ENCODE peak calls at places on chromosomes 3 and 15, in six cellular contexts. C, E, M, J, G and D are unnamed samples.

GRCh38 chr3:112092439-112093179 is 6.4 kb downstream of the C3orf52 start:
- DNase-seq in J (no peak), G (no peak), M (no peak), E (peak; percentile 29), C (no peak), D (no peak)

GRCh38 chr15:56821721-56822425 is 88.6 kb upstream of the ZNF280D start:
- DNase-seq in E (peak; percentile 46), M (peak; percentile 13), C (peak; percentile 60), G (peak; percentile 59), J (no peak), D (no peak)

GRCh38 chr3:151382671-151383070 is 1.9 kb downstream of the P2RY12 start:
- DNase-seq in G (no peak), C (no peak), E (no peak), M (no peak), J (no peak), D (no peak)

GRCh38 chr3:186939536-186939935 is 9.2 kb downstream of the ST6GAL1 start:
- DNase-seq in M (no peak), J (no peak), C (no peak), G (no peak), E (no peak), D (no peak)

GRCh38 chr15:54884312-54884711 is 312.4 kb downstream of the RSL24D1 start:
- DNase-seq in C (no peak), M (no peak), J (no peak), G (no peak), E (no peak), D (no peak)

GRCh38 chr3:183287301-183287971 is 34.4 kb downstream of the B3GNT5 start:
- DNase-seq in M (no peak), E (no peak), J (no peak), G (peak; percentile 93), C (peak; percentile 83), D (no peak)

GRCh38 chr3:162302983-162303624 is 806.5 kb downstream of the OTOL1 start:
- DNase-seq in G (peak; percentile 9), J (no peak), C (no peak), M (no peak), E (no peak), D (no peak)

GRCh38 chr3:120693439-120694172 is 11.6 kb upstream of the HGD start:
- DNase-seq in G (no peak), M (no peak), J (no peak), C (peak; percentile 42), E (peak; percentile 70), D (no peak)

GRCh38 chr3:125684199-125684598 is 88.9 kb upstream of the OSBPL11 start:
- DNase-seq in E (no peak), M (no peak), J (peak; percentile 58), C (no peak), G (no peak), D (no peak)

GRCh38 chr3:193851941-193852674 is 259.1 kb downstream of the OPA1 start:
- DNase-seq in J (no peak), C (no peak), G (no peak), E (no peak), M (no peak), D (no peak)

GRCh38 chr3:129486057-129487035 is 42.1 kb upstream of the RHO start:
- DNase-seq in G (peak; percentile 72), C (peak; percentile 33), J (no peak), M (no peak), E (no peak), D (no peak)

GRCh38 chr3:115186351-115187148 is 39.5 kb upstream of the ZBTB20 start:
- DNase-seq in E (peak; percentile 74), M (no peak), C (peak; percentile 65), G (no peak), J (no peak), D (no peak)